ENCODE peak calls at places on chromosomes 12 and 14, in five cellular contexts. C is Calu3, S is natural killer cell, G is coronary artery, X is AG09309. P is an unnamed sample.

GRCh38 chr14:75084513-75084912 is 15.1 kb downstream of the ZC2HC1C start:
- DNase-seq in C (no peak), S (no peak), G (no peak), X (no peak), P (no peak)

GRCh38 chr14:79584679-79585078 is 626.6 kb downstream of the DIO2 start:
- DNase-seq in C (peak), S (no peak), G (no peak), X (peak), P (no peak)

GRCh38 chr14:105999361-106000028 is 473.1 kb downstream of the TMEM121 start:
- DNase-seq in C (peak), S (peak), G (no peak), X (no peak), P (no peak)

GRCh38 chr12:132955933-132956725 is at the start of gene ZNF605:
- DNase-seq in C (peak), S (peak), G (peak), X (peak), P (peak)

GRCh38 chr12:73421832-73422231 is 1115.8 kb upstream of the ATXN7L3B start:
- DNase-seq in C (no peak), S (no peak), G (no peak), X (no peak), P (no peak)

GRCh38 chr14:57182760-57183503 is 85.8 kb downstream of the EXOC5 start:
- DNase-seq in C (peak), S (no peak), G (no peak), X (no peak), P (no peak)

GRCh38 chr14:99350751-99351150 is 78.8 kb upstream of the BCL11B start:
- DNase-seq in C (no peak), S (no peak), G (no peak), X (no peak), P (no peak)

GRCh38 chr12:3308063-3308462 is 182.9 kb upstream of the PRMT8 start:
- DNase-seq in C (no peak), S (no peak), G (no peak), X (no peak), P (no peak)

GRCh38 chr12:32755051-32755653 is 545 bp downstream of the YARS2 start:
- DNase-seq in C (peak), S (peak), G (peak), X (peak), P (peak)

GRCh38 chr12:48980389-48980952 is 2.3 kb downstream of the WNT1 start:
- DNase-seq in C (no peak), S (no peak), G (no peak), X (no peak), P (no peak)

GRCh38 chr14:73759714-73760597 is 45.8 kb upstream of the PNMA1 start:
- DNase-seq in C (peak), S (peak), G (peak), X (peak), P (peak)

GRCh38 chr12:62434504-62435336 is 31.9 kb upstream of the MON2 start:
- DNase-seq in C (peak), S (no peak), G (no peak), X (no peak), P (no peak)

GRCh38 chr12:31736472-31736871 is 7.7 kb upstream of the AMN1 start:
- DNase-seq in C (no peak), S (no peak), G (no peak), X (peak), P (no peak)

GRCh38 chr12:119440961-119441360 is 106.4 kb downstream of the CCDC60 start:
- DNase-seq in C (no peak), S (no peak), G (no peak), X (no peak), P (no peak)

GRCh38 chr12:62738105-62738504 is 196.8 kb downstream of the PPM1H start:
- DNase-seq in C (no peak), S (no peak), G (no peak), X (no peak), P (no peak)

GRCh38 chr12:57842342-57843294 is 3.9 kb downstream of the CTDSP2 start:
- DNase-seq in C (no peak), S (no peak), G (no peak), X (no peak), P (no peak)

GRCh38 chr12:16417058-16417457 is 69.6 kb downstream of the MGST1 start:
- DNase-seq in C (no peak), S (no peak), G (no peak), X (no peak), P (no peak)

GRCh38 chr12:54032627-54033100 is at the start of gene HOXC5:
- DNase-seq in C (peak), S (peak), G (no peak), X (no peak), P (peak)

GRCh38 chr14:32202468-32202865 is 602 bp downstream of the RNU6-8 start:
- DNase-seq in C (no peak), S (no peak), G (no peak), X (no peak), P (no peak)

GRCh38 chr12:42670719-42671118 is 81.2 kb upstream of the PRICKLE1 start:
- DNase-seq in C (no peak), S (no peak), G (no peak), X (no peak), P (no peak)

GRCh38 chr12:93419388-93420034 is 22.2 kb downstream of the UBE2N start:
- DNase-seq in C (no peak), S (no peak), G (no peak), X (peak), P (no peak)

GRCh38 chr14:75182820-75183219 is 6.4 kb upstream of the TMED10 start:
- DNase-seq in C (no peak), S (no peak), G (no peak), X (peak), P (no peak)

GRCh38 chr14:68113328-68113930 is 293.9 kb downstream of the RAD51B start:
- DNase-seq in C (no peak), S (no peak), G (no peak), X (no peak), P (no peak)

GRCh38 chr14:61647704-61648103 is 47.6 kb upstream of the HIF1A start:
- DNase-seq in C (no peak), S (no peak), G (no peak), X (no peak), P (no peak)

GRCh38 chr12:6461401-6462233 is 8.9 kb downstream of the VAMP1 start:
- DNase-seq in C (no peak), S (peak), G (no peak), X (no peak), P (no peak)

GRCh38 chr14:38627163-38627562 is 371.3 kb upstream of the CLEC14A start:
- DNase-seq in C (no peak), S (no peak), G (no peak), X (no peak), P (no peak)

GRCh38 chr12:15116073-15116472 is 105.1 kb downstream of the RERG start:
- DNase-seq in C (no peak), S (no peak), G (no peak), X (no peak), P (no peak)

GRCh38 chr14:94291159-94291905 is 1.7 kb downstream of the SERPINA10 start:
- DNase-seq in C (no peak), S (no peak), G (no peak), X (no peak), P (no peak)

GRCh38 chr14:93285048-93285447 is 47.8 kb downstream of the BTBD7 start:
- DNase-seq in C (no peak), S (no peak), G (no peak), X (no peak), P (no peak)

GRCh38 chr14:85087201-85087600 is 442.7 kb upstream of the FLRT2 start:
- DNase-seq in C (no peak), S (no peak), G (no peak), X (peak), P (no peak)

GRCh38 chr14:93962701-93963601 is 13.4 kb downstream of the ASB2 start:
- DNase-seq in C (no peak), S (peak), G (no peak), X (no peak), P (no peak)

GRCh38 chr12:114976361-114976760 is 292.4 kb upstream of the TBX3 start:
- DNase-seq in C (no peak), S (no peak), G (no peak), X (no peak), P (no peak)

GRCh38 chr14:54653764-54654469 is 87.0 kb downstream of the SAMD4A start:
- DNase-seq in C (no peak), S (no peak), G (no peak), X (no peak), P (no peak)

GRCh38 chr12:127355061-127355820 is 911.7 kb upstream of the TMEM132C start:
- DNase-seq in C (no peak), S (no peak), G (no peak), X (no peak), P (no peak)

GRCh38 chr12:95336387-95337067 is 118.9 kb downstream of the VEZT start:
- DNase-seq in C (peak), S (no peak), G (peak), X (peak), P (peak)

GRCh38 chr14:55721353-55721752 is 141.3 kb downstream of the KTN1 start:
- DNase-seq in C (peak), S (no peak), G (no peak), X (peak), P (no peak)

GRCh38 chr14:77663289-77663688 is 44.5 kb downstream of the ALKBH1 start:
- DNase-seq in C (no peak), S (no peak), G (no peak), X (no peak), P (no peak)

GRCh38 chr12:98259667-98260066 is 255.7 kb upstream of the TMPO start:
- DNase-seq in C (no peak), S (no peak), G (no peak), X (no peak), P (no peak)

GRCh38 chr12:98253641-98254040 is 261.7 kb upstream of the TMPO start:
- DNase-seq in C (no peak), S (no peak), G (no peak), X (no peak), P (no peak)

GRCh38 chr12:98253207-98253606 is 262.2 kb upstream of the TMPO start:
- DNase-seq in C (no peak), S (no peak), G (no peak), X (no peak), P (no peak)

GRCh38 chr12:98260276-98260675 is 255.1 kb upstream of the TMPO start:
- DNase-seq in C (no peak), S (no peak), G (no peak), X (no peak), P (no peak)

DNA sequence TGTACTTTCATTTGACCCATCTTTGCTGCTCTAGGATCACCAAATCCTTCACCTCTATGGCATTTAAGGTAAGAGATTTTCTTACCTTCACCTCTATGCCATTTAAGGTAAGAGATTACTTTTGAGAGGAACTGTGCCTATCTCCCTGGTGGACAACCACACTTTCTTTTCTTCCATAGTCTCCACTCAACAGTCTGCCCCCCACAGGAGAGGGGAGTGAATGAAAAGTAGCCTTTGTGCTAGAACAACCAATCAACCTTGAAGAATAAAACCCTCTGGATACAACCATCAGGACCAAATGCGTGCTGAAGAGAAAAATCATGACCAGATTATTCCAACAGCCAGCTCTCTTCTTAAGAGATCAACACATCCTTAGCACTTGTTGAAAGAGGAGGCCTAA is 258.6 kb upstream of the TMPO start:
- DNase-seq in C (no peak), S (no peak), G (no peak), X (no peak), P (no peak)
- TF ChIP-seq CTCF in C (no peak), S (no peak), G (no peak), X (no peak), P (no peak)

DNA sequence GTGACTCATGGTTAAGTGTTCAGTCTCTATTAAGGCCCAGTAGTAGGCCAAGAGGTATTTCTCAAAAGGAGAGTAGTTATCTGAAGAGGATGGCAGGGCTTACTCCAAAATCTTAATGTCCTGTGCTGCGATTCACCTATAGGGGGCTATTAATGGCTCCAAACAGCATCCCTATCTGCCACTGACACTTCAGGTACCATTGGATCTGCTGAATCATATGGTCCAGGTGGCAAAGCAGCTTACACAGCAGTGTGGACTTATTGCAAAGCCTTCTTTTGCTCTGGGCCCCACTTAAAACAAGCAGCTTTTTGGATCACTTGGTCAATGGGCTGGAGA is 60.8 kb upstream of the ATP2B1 start:
- DNase-seq in C (no peak), S (no peak), G (no peak), X (no peak), P (no peak)
- TF ChIP-seq CTCF in C (no peak), S (no peak), G (no peak), X (no peak), P (no peak)

GRCh38 chr14:21719841-21720240 is 46.2 kb upstream of the OR4E1 start:
- DNase-seq in C (no peak), S (no peak), G (no peak), X (no peak), P (no peak)

GRCh38 chr14:21721504-21721903 is 47.9 kb upstream of the OR4E1 start:
- DNase-seq in C (no peak), S (no peak), G (no peak), X (no peak), P (no peak)

GRCh38 chr14:21724115-21724973 is 50.7 kb upstream of the OR4E1 start:
- DNase-seq in C (no peak), S (no peak), G (no peak), X (no peak), P (no peak)

DNA sequence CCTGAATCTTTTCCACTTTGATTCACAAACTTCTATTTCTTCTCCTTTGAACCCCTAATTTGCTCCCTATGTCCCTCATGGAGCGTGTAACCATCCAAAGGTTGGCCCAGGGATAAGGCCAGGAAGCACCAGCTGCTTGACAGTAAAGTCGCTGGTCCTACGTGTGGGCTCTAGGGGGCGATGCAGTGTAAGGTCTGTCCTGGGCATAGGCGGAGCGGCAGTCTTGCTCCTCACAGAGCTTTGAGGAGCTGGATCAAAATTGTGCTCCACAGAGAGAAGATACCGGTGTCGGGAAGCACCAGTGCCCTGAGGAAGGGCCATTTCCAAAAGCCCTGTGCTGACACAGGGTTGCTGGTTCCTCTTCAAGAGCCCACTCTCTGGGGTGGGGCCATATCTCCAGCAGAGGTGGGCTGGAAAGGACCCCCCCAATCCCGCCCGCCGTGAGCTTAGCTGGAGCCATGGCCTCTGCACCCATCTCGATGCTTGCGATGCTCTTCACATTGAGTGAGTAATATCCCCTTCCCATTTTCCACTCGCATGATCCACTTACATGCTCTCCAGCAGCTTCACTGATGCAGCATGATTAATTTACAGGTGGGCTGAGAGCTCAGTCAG is 49.9 kb upstream of the OR4E1 start:
- DNase-seq in C (peak), S (no peak), G (no peak), X (no peak), P (no peak)
- TF ChIP-seq CTCF in C (no peak), S (no peak), G (no peak), X (no peak), P (peak)

DNA sequence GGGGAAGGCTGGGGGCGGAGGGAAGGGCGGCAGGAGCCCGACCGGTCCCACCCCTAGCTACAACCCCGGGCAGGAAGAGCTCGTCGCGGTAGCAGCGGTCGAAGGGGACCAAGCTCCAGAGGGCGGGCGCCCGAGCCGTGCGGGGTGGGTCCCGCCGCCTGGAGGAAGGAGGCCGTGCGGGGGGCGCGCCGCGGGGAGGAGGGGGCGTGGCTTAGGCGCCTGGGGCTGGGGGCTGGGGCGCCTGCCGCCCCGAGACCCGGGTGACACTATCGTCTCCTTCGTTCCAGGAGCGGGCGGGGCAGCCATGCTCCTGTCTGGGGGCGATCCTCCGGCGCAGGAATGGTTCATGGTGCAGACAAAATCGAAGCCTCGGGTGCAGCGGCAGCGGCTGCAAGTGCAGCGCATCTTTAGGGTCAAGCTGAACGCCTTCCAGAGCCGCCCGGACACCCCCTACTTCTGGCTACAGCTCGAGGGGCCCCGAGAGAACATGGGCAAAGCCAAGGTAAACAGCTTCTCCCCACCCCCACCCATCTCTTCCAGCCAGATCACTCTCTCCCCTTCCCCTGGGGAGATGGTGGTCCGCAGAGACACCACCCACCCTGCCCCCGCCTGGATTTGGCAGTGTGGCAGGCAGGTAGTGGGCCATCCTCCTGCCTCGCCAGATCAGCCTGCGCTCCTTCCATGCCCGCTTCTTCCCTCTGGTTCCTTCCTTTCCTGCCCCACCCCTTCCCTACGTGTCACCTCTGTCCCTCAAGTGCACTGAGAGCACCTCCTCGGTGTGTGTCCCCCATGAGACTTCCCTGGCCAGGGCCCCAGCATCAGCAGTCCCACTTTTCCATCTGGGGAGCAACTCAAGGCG is at the start of gene NYNRIN:
- DNase-seq in C (peak), S (no peak), G (no peak), X (no peak), P (peak)
- TF ChIP-seq CTCF in C (no peak), S (no peak), G (no peak), X (no peak), P (no peak)

P was measured in progenitor cell of endocrine pancreas.